ENCODE peak calls at places on chromosomes 11 and 22, in five cellular contexts. Y is IMR-90, E is DND-41, H is left ventricle myocardium inferior, N is right lobe of liver. K is an unnamed sample. For H3K4me1, the result is how much of the 10 kb centered on the place peaks cover.

GRCh38 chr11:116134450-116134849 is 630.2 kb upstream of the CADM1 start:
- DNase-seq in Y (no peak), E (no peak), H (no peak), N (no peak), K (no peak)

GRCh38 chr22:31271485-31271884 is 20.8 kb downstream of the PIK3IP1 start:
- DNase-seq in Y (no peak), E (no peak), H (no peak), N (no peak), K (no peak)

GRCh38 chr11:22974251-22974650 is 114.0 kb upstream of the CCDC179 start:
- DNase-seq in Y (no peak), E (no peak), H (no peak), N (no peak), K (no peak)

GRCh38 chr22:34437140-34437539 is 516.9 kb upstream of the LARGE1 start:
- DNase-seq in Y (no peak), E (no peak), H (no peak), N (no peak), K (no peak)

GRCh38 chr22:17443413-17444203 is 74.3 kb downstream of the CECR2 start:
- DNase-seq in Y (no peak), E (no peak), H (no peak), N (no peak), K (no peak)

GRCh38 chr11:111977141-111978027 is 40.2 kb downstream of the DIXDC1 start:
- DNase-seq in Y (no peak), E (no peak), H (peak), N (peak), K (peak)

GRCh38 chr11:78635814-78636506 is 61.3 kb upstream of the NARS2 start:
- DNase-seq in Y (no peak), E (no peak), H (no peak), N (no peak), K (no peak)

GRCh38 chr22:45627489-45628233 is 44.0 kb upstream of the ATXN10 start:
- DNase-seq in Y (no peak), E (no peak), H (no peak), N (no peak), K (no peak)

GRCh38 chr22:44394246-44395115 is 81.7 kb upstream of the SHISAL1 start:
- DNase-seq in Y (no peak), E (no peak), H (peak), N (peak), K (no peak)

GRCh38 chr11:12499071-12499470 is 121.7 kb downstream of the PARVA start:
- DNase-seq in Y (no peak), E (no peak), H (no peak), N (no peak), K (no peak)

GRCh38 chr11:119108151-119108856 is 1.2 kb downstream of the C2CD2L start:
- DNase-seq in Y (peak), E (peak), H (no peak), N (no peak), K (peak)

GRCh38 chr22:25514436-25514835 is 50.0 kb upstream of the GRK3 start:
- DNase-seq in Y (peak), E (no peak), H (no peak), N (no peak), K (no peak)

GRCh38 chr11:29934115-29934638 is 82.7 kb downstream of the KCNA4 start:
- DNase-seq in Y (no peak), E (no peak), H (no peak), N (no peak), K (no peak)

GRCh38 chr11:132257861-132258260 is 887.4 kb downstream of the NTM start:
- DNase-seq in Y (no peak), E (no peak), H (no peak), N (no peak), K (no peak)

GRCh38 chr11:64009234-64009633 is 23.0 kb downstream of the OTUB1 start:
- DNase-seq in Y (no peak), E (no peak), H (no peak), N (no peak), K (no peak)

GRCh38 chr22:38314140-38314991 is 2.9 kb downstream of the CSNK1E start:
- DNase-seq in Y (peak), E (no peak), H (no peak), N (no peak), K (peak)

GRCh38 chr11:64284962-64285884 is at the start of gene GPR137:
- DNase-seq in Y (peak), E (peak), H (peak), N (peak), K (peak)

GRCh38 chr11:73647459-73648100 is 1.2 kb downstream of the PLEKHB1 start:
- DNase-seq in Y (peak), E (peak), H (peak), N (peak), K (peak)

GRCh38 chr11:73645570-73645969 is 811 bp upstream of the PLEKHB1 start:
- DNase-seq in Y (no peak), E (no peak), H (no peak), N (no peak), K (no peak)

GRCh38 chr11:73648629-73649046 is 2.3 kb downstream of the PLEKHB1 start:
- DNase-seq in Y (no peak), E (no peak), H (no peak), N (no peak), K (no peak)

GRCh38 chr11:73649206-73649605 is 2.8 kb downstream of the PLEKHB1 start:
- DNase-seq in Y (no peak), E (no peak), H (no peak), N (no peak), K (no peak)

DNA sequence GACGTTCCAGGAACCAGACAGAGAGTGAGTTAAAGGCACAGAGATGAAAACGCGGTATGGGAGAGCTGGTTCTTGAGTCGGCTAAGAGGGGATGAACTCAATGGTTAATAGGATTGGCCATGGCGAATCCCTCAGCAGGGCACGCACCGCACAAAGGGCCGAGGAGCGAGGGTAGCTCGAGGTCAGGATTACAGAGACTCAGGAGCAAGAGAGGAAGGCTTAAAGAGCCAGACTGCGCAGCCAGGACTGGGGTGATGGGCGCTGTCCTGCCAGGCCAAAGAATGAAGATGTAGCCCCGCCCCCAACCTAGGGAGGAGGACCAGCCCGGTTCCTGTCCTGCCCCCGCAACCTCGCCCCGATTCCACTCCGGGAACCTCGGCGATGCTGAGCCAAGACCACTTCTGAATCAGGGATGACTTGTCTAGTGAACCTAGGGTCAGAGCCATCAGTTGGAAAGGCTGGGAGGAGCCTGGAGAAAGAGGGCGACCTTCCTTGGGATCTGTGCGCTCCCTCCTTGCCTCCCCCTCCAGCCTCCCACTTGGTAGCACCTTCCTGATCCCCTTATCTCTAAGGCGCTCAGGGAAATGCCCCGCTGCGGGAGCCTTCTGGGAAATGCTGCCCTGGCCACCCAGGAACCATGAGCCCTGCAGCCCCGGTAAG is at the start of gene PLEKHB1:
- DNase-seq in Y (no peak), E (no peak), H (no peak), N (no peak), K (no peak)
- H3K4me3 ChIP-seq in Y (no peak), E (no peak), H (peak), N (no peak), K (peak)

DNA sequence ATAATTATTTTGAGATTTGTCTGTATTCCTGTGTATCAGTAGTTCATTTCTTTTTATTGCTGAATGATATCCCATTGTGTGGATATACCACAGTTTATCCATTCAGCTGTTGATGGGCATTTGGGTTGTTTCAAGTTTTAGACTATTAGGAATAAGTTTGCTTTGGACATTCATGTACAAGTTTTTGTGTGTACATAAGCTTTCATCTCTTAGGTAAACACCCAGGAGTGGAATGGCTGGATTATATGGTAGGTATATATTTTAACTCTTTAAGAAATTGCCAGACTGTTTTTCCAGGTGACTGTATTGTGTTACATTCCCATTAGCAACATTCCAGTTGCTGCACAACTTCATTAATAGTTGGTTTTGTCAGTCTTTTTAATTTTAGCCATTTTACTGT is 52.0 kb downstream of the ARHGEF12 start:
- DNase-seq in Y (no peak), E (no peak), H (no peak), N (no peak), K (no peak)
- H3K4me1 ChIP-seq in Y (under half), E (under half), H (half or more), N (under half), K (under half)

DNA sequence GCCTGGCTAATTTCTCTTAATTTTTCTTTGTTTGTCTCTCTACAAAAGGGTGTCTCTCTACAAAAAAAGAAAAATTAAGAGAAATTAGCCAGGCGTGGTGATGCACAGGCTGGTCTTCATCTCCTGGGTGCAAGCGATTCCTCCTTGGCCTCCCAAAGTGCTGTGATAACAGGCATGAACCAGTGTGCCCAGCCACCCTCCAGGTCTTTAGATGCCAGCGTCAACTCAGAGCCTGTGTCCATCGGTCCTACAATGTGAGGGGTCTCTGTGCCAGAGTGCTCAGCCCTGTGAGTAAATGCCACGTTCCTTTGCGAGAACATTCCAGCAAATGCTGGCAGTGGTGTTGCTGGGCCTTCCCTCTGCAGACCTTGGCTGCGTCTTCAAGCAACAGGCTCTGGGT is 62.7 kb downstream of the IGF2 start:
- DNase-seq in Y (no peak), E (no peak), H (no peak), N (no peak), K (no peak)
- H3K27ac ChIP-seq in Y (no peak), E (no peak), H (no peak), N (no peak), K (no peak)

GRCh38 chr11:13963169-13963948 is 836 bp downstream of the SPON1 start:
- DNase-seq in Y (peak), E (no peak), H (peak), N (no peak), K (no peak)

GRCh38 chr11:13964771-13965074 is 2.2 kb downstream of the SPON1 start:
- DNase-seq in Y (no peak), E (no peak), H (no peak), N (no peak), K (no peak)

GRCh38 chr11:13962198-13962561 is 343 bp upstream of the SPON1 start:
- DNase-seq in Y (no peak), E (no peak), H (no peak), N (no peak), K (no peak)

GRCh38 chr11:13963949-13964770 is 1.6 kb downstream of the SPON1 start:
- DNase-seq in Y (no peak), E (no peak), H (peak), N (no peak), K (no peak)

GRCh38 chr11:13962562-13963168 is at the start of gene SPON1:
- DNase-seq in Y (peak), E (no peak), H (peak), N (no peak), K (peak)
- H3K4me3 ChIP-seq in Y (peak), E (no peak), H (peak), N (peak), K (no peak)

DNA sequence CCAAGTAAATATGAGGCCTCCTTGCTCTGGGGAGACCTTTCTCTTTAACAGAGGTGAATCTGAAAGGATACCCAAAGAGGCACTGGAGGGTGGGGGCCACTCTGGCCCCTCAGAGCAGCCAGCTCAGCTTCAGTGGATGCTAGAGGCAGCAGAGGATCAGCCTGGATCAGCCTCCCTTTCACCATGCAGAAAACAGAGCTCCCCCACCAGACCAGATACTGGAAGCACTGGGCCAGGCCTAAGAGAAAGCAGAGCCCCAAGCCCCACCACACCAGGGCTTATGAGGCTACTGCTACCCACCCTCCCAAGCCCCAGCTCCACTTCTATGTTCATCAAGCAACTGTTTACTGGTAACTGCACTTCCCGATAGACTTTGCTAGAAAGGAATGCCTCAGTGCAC is 4.0 kb upstream of the SLC43A3 start:
- DNase-seq in Y (no peak), E (no peak), H (no peak), N (no peak), K (no peak)
- H3K4me1 ChIP-seq in Y (under half), E (under half), H (under half), N (half or more), K (under half)

GRCh38 chr11:129163714-129164164 is 28.4 kb downstream of the ARHGAP32 start:
- DNase-seq in Y (peak), E (no peak), H (no peak), N (no peak), K (no peak)

GRCh38 chr11:129167315-129167714 is 24.8 kb downstream of the ARHGAP32 start:
- DNase-seq in Y (peak), E (no peak), H (no peak), N (no peak), K (no peak)
- H3K27ac ChIP-seq in Y (no peak), E (no peak), H (no peak), N (no peak), K (no peak)

K was measured in CD4-positive, CD25-positive, alpha-beta regulatory T cell.